ENCODE peak calls at places on chromosomes 2 and 18, in seven cellular contexts. J, D, S, R, N, B and C are unnamed samples.

GRCh38 chr18:74512321-74513053 is 16.3 kb downstream of the CNDP2 start:
- DNase-seq in D (no peak), B (peak), N (no peak), S (no peak), R (no peak), J (no peak), C (no peak)

GRCh38 chr2:33532146-33532545 is 55.7 kb downstream of the RASGRP3 start:
- DNase-seq in R (no peak), D (no peak), J (no peak), B (no peak), S (no peak), N (no peak), C (no peak)

GRCh38 chr2:71856709-71857525 is 290.7 kb downstream of the CYP26B1 start:
- DNase-seq in S (peak), N (peak), R (no peak), J (no peak), B (no peak), D (no peak), C (no peak)

GRCh38 chr18:48217306-48218250 is 191.6 kb downstream of the ZBTB7C start:
- DNase-seq in D (no peak), J (no peak), N (no peak), R (no peak), B (no peak), S (no peak), C (no peak)

GRCh38 chr2:72678036-72678435 is 147.8 kb downstream of the EXOC6B start:
- DNase-seq in B (no peak), J (no peak), S (no peak), D (no peak), N (no peak), R (no peak), C (no peak)

GRCh38 chr2:227921648-227922047 is 50.2 kb downstream of the DAW1 start:
- DNase-seq in J (no peak), N (no peak), S (no peak), B (no peak), R (no peak), D (no peak), C (no peak)

GRCh38 chr2:5315512-5315911 is 376.7 kb upstream of the SOX11 start:
- DNase-seq in S (no peak), R (no peak), B (no peak), D (no peak), N (no peak), J (no peak), C (no peak)

GRCh38 chr2:231708773-231709635 is 679 bp downstream of the PTMA start:
- DNase-seq in D (peak), J (peak), R (no peak), S (peak), B (peak), N (peak), C (peak)

GRCh38 chr2:22494156-22494555 is 890.8 kb upstream of the KLHL29 start:
- DNase-seq in J (no peak), N (no peak), B (no peak), R (no peak), D (no peak), S (no peak), C (no peak)

GRCh38 chr2:11395971-11396689 is 51.7 kb upstream of the ROCK2 start:
- DNase-seq in D (no peak), R (no peak), J (no peak), B (no peak), N (no peak), S (no peak), C (no peak)

GRCh38 chr2:208112969-208113368 is 11.4 kb downstream of the CRYGD start:
- DNase-seq in S (no peak), J (no peak), D (no peak), N (no peak), B (no peak), R (no peak), C (no peak)

GRCh38 chr2:155703917-155704316 is 628.6 kb downstream of the NR4A2 start:
- DNase-seq in B (no peak), N (no peak), S (no peak), D (no peak), J (no peak), R (no peak), C (no peak)

GRCh38 chr2:171615071-171615470 is 72.2 kb upstream of the DYNC1I2 start:
- DNase-seq in B (no peak), R (no peak), S (no peak), N (no peak), D (peak), J (no peak), C (no peak)

GRCh38 chr2:186195726-186196125 is 290.3 kb upstream of the ZC3H15 start:
- DNase-seq in B (no peak), N (no peak), R (no peak), J (no peak), S (no peak), D (no peak), C (no peak)

GRCh38 chr18:72672364-72673151 is 128.4 kb upstream of the CBLN2 start:
- DNase-seq in B (no peak), S (peak), D (peak), N (peak), R (peak), J (no peak), C (no peak)

GRCh38 chr18:13804305-13804704 is 19.6 kb upstream of the MC5R start:
- DNase-seq in R (no peak), B (no peak), S (no peak), D (no peak), N (no peak), J (no peak), C (no peak)

GRCh38 chr2:1930956-1931914 is 186.9 kb upstream of the PXDN start:
- DNase-seq in R (no peak), S (no peak), N (no peak), B (no peak), J (no peak), D (no peak), C (no peak)

GRCh38 chr2:7014201-7014640 is 97.0 kb downstream of the RNF144A start:
- DNase-seq in S (peak), N (no peak), J (no peak), R (peak), D (peak), B (peak), C (no peak)

GRCh38 chr18:47930844-47931706 is 616 bp upstream of the SMAD2 start:
- DNase-seq in R (peak), B (peak), D (peak), S (peak), J (peak), N (peak), C (peak)

GRCh38 chr2:23651187-23651983 is 266.4 kb downstream of the KLHL29 start:
- DNase-seq in N (no peak), R (no peak), J (no peak), B (no peak), D (peak), S (no peak), C (no peak)

GRCh38 chr2:223896751-223897320 is 48.3 kb downstream of the WDFY1 start:
- DNase-seq in B (no peak), N (no peak), D (peak), R (peak), J (no peak), S (no peak), C (no peak)

GRCh38 chr2:126879348-126880261 is 19.1 kb upstream of the TEX51 start:
- DNase-seq in S (no peak), D (no peak), B (no peak), R (no peak), N (no peak), J (no peak), C (no peak)

GRCh38 chr2:237886702-237887481 is 27.5 kb downstream of the RAMP1 start:
- DNase-seq in S (no peak), D (no peak), R (no peak), B (no peak), J (no peak), N (no peak), C (peak)

GRCh38 chr18:74544898-74545297 is 10.6 kb downstream of the CNDP1 start:
- DNase-seq in J (no peak), R (no peak), S (no peak), B (no peak), N (no peak), D (no peak), C (no peak)

GRCh38 chr2:20602803-20603202 is 48.1 kb downstream of the HS1BP3 start:
- DNase-seq in R (no peak), J (no peak), S (no peak), N (no peak), B (no peak), D (no peak), C (no peak)

GRCh38 chr2:112156152-112156986 is 18.2 kb downstream of the FBLN7 start:
- DNase-seq in S (no peak), R (no peak), B (no peak), J (no peak), N (no peak), D (peak), C (no peak)

GRCh38 chr18:26453370-26454030 is 94.9 kb downstream of the KCTD1 start:
- DNase-seq in R (no peak), D (no peak), S (no peak), B (no peak), J (no peak), N (no peak), C (no peak)